ENCODE peak calls at places on chromosomes 13 and 19, in six cellular contexts. G is endodermal cell, Z is heart left ventricle, V is OCI-LY7, Y is IMR-90, P is upper lobe of left lung. U is an unnamed sample. For H3K4me1, the result is how much of the 10 kb centered on the place peaks cover.

GRCh38 chr19:13839193-13839937 is 37.6 kb upstream of the NANOS3 start:
- DNase-seq in V (peak), P (peak), G (peak), Z (peak), Y (peak), U (peak)

GRCh38 chr13:30216111-30216510 is 91.2 kb downstream of the KATNAL1 start:
- DNase-seq in Y (no peak), Z (no peak), V (no peak), G (peak), P (no peak), U (no peak)

GRCh38 chr19:18313398-18313797 is 9.5 kb downstream of the LSM4 start:
- DNase-seq in V (no peak), Y (no peak), Z (no peak), P (no peak), G (no peak), U (no peak)

GRCh38 chr13:41075034-41075433 is 13.7 kb downstream of the WBP4 start:
- DNase-seq in P (no peak), V (peak), Z (no peak), Y (peak), G (no peak), U (no peak)

GRCh38 chr13:110560606-110561334 is 752 bp downstream of the RAB20 start:
- DNase-seq in G (no peak), Z (no peak), P (peak), Y (no peak), V (no peak), U (peak)

GRCh38 chr13:36778083-36778671 is 40.8 kb upstream of the RFXAP start:
- DNase-seq in V (no peak), Z (no peak), P (no peak), Y (peak), G (peak), U (no peak)

GRCh38 chr19:7652061-7652641 is 15.2 kb downstream of the STXBP2 start:
- DNase-seq in G (peak), Z (peak), P (peak), V (peak), Y (peak), U (peak)

GRCh38 chr19:48635966-48636858 is 967 bp downstream of the DBP start:
- DNase-seq in P (peak), V (no peak), G (peak), Y (no peak), Z (peak), U (peak)

GRCh38 chr19:2977686-2978466 is 512 bp downstream of the TLE6 start:
- DNase-seq in G (peak), P (no peak), Y (no peak), V (peak), Z (no peak), U (no peak)

GRCh38 chr19:47615230-47615629 is 6.3 kb downstream of the BICRA start:
- DNase-seq in Y (no peak), G (no peak), Z (no peak), V (no peak), P (no peak), U (no peak)

GRCh38 chr13:44989941-44990340 is 603 bp downstream of the GPALPP1 start:
- DNase-seq in V (peak), P (no peak), G (peak), Z (no peak), Y (no peak), U (no peak)

GRCh38 chr19:41323430-41324125 is 13.6 kb downstream of the CCDC97 start:
- DNase-seq in Z (peak), Y (peak), G (peak), V (no peak), P (peak), U (peak)

GRCh38 chr19:46828484-46828883 is 22.2 kb downstream of the AP2S1 start:
- DNase-seq in G (no peak), P (no peak), Y (peak), V (no peak), Z (no peak), U (no peak)

GRCh38 chr19:33861950-33862349 is 65.3 kb downstream of the KCTD15 start:
- DNase-seq in V (no peak), G (no peak), Y (no peak), P (no peak), Z (no peak), U (no peak)
- H3K27ac ChIP-seq in V (no peak), G (no peak), Y (no peak), P (no peak), Z (no peak), U (no peak)

DNA sequence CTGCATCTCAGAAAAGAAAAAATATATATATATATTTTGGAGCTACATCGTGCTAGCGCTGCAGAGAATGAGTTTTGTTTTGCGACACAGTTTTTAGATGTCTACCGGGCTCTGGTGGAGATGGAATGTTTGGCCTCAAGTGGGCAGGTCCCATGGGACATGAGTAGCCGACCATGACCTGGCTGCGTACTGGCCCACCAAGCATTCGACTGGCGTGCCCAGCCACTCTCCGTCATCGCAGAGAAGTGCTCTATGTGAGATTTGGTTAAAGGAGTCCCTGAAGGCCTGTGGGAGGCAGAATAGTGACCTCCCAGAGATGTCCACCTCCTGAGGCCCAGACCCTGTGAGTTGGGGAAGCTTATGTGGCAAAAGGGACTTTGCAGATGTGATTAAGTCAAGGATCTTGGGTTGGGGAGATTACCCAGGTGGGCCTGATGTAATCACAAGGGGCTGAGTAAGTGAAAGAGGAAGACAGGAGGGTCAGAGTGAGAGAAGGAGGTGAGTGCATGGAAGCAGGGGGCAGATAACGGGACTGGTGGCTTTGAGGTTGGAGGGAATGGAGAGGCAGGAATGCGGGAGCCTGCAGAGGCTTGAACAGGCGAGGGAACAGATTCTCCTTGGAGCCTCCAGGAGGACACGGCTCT is 817 bp upstream of the LILRB4 start:
- DNase-seq in V (peak), G (no peak), Z (no peak), Y (no peak), P (no peak), U (no peak)
- TF ChIP-seq CTCF in V (no peak), G (no peak), Z (no peak), Y (no peak), P (no peak), U (no peak)

GRCh38 chr19:55678121-55678671 is 3.2 kb downstream of the EPN1 start:
- DNase-seq in G (no peak), Y (no peak), V (peak), Z (peak), P (peak), U (no peak)
- H3K4me1 ChIP-seq in G (under half), Y (under half), V (half or more), Z (under half), P (half or more), U (half or more)

GRCh38 chr19:50477751-50478515 is 1.3 kb upstream of the GARIN5A start:
- DNase-seq in Z (no peak), V (no peak), P (no peak), G (no peak), Y (no peak), U (no peak)
- H3K27ac ChIP-seq in Z (no peak), V (no peak), P (no peak), G (no peak), Y (no peak), U (no peak)

DNA sequence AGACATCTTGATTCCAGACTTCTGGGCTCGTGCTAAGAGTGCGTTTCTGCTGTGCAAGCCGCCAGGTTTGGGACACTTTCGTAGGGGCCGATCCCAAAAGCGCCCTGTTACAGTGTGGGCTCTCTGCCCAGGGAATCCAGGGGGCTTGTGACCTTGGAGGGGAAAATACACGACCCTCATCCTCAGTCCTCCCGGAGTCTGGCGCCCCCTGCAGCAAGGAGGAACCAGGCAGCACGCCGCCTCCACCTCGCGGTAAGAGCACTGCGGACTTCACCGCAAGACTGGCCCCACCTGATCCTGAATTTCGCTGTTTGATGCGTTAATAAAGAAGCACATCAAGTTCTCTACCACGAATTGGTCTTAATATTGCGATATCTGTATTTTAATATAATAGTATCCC is 5.2 kb downstream of the POLRMT start:
- DNase-seq in V (no peak), G (peak), Z (no peak), Y (no peak), P (no peak), U (no peak)
- TF ChIP-seq CTCF in V (peak), G (peak), Z (peak), Y (peak), P (no peak), U (no peak)

DNA sequence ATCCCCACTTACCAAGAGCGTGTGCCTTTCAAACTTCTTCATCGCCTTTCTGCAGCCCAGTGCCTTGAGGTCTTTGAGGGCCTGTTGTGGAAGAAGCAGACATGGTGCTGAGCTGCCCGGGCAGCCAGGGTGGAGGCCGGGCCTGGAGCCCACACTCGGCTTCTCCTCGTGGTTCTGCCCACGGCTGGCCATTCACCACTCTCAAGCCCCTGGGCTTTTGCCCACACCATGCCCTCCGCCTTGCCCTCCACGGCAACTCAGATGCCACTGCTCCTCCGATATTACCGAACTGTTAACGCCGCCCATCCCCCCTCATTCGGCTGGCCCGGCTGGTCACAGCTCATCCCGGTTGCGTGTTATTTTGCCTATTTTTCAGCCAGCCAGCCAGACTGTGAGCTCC is 5.3 kb downstream of the IL4I1 start:
- DNase-seq in V (no peak), Y (no peak), Z (no peak), P (no peak), G (no peak), U (no peak)
- H3K4me1 ChIP-seq in V (under half), Y (under half), Z (under half), P (under half), G (under half), U (under half)

GRCh38 chr19:35986664-35987570 is 8.1 kb upstream of the SDHAF1 start:
- DNase-seq in G (peak), Z (peak), Y (no peak), V (peak), P (no peak), U (peak)
- H3K27ac ChIP-seq in G (no peak), Z (no peak), Y (no peak), V (no peak), P (no peak), U (no peak)

GRCh38 chr13:102930566-102930965 is 84.7 kb downstream of the ERCC5 start:
- DNase-seq in G (no peak), V (no peak), Y (no peak), Z (no peak), P (no peak), U (no peak)
- TF ChIP-seq CTCF in G (no peak), V (no peak), Y (no peak), Z (no peak), P (no peak), U (no peak)

DNA sequence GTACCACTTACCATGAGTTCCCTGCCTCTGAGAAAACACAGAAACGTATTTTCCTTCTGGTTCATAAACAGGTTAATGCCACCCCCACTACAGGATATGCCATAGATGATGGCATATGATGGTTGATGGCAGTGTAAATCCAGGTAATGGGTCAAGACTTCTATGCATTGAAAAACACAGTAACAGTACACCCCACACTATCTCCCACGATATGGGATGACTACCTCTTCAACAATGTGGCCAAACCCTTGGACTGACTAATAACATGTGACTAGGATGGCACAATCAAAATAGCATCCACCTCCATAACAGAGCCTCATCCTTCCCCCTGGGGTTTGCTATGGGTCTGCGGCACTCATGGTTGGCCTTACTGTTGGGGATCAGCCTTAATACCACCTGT is 22.0 kb downstream of the ZNF235 start:
- DNase-seq in Y (peak), P (no peak), G (no peak), Z (no peak), V (no peak), U (no peak)
- H3K4me1 ChIP-seq in Y (under half), P (under half), G (under half), Z (under half), V (under half), U (under half)